ENCODE peak calls at places on chromosomes 11 and 22, in seven cellular contexts. V is tibial artery, C is heart right ventricle, N is NCI-H524 treated with DMSO at 0.1 percent for 48 hours, Z is WTC11, X is gastrocnemius medialis, K is AG09319. B is an unnamed sample.

GRCh38 chr11:2515401-2516275 is 70.8 kb downstream of the KCNQ1 start:
- DNase-seq in N (no peak), V (peak), Z (peak), C (peak), K (no peak), X (peak), B (peak)

GRCh38 chr11:46305295-46305694 is 27.8 kb downstream of the CREB3L1 start:
- DNase-seq in Z (no peak), C (no peak), K (no peak), X (no peak), V (no peak), N (no peak), B (no peak)

GRCh38 chr22:47032091-47032943 is 269.9 kb downstream of the TBC1D22A start:
- DNase-seq in Z (peak), N (no peak), K (no peak), X (no peak), V (no peak), C (no peak), B (no peak)

GRCh38 chr11:75259711-75260110 is 19.1 kb downstream of the TPBGL start:
- DNase-seq in K (no peak), Z (no peak), V (peak), C (no peak), X (no peak), N (no peak), B (peak)

GRCh38 chr11:114296190-114296978 is at the start of gene NNMT:
- DNase-seq in V (peak), X (peak), N (no peak), K (peak), Z (no peak), C (peak), B (peak)

GRCh38 chr11:131025020-131025419 is 108.7 kb upstream of the SNX19 start:
- DNase-seq in K (no peak), C (no peak), V (no peak), N (no peak), Z (peak), X (no peak), B (no peak)

GRCh38 chr11:114479331-114479730 is 40.1 kb downstream of the REXO2 start:
- DNase-seq in V (no peak), K (no peak), X (no peak), N (no peak), C (no peak), Z (no peak), B (no peak)

GRCh38 chr11:92880391-92880790 is 89.1 kb upstream of the MTNR1B start:
- DNase-seq in N (no peak), C (no peak), Z (no peak), K (no peak), V (no peak), X (no peak), B (no peak)

GRCh38 chr11:126115820-126116319 is 53.2 kb upstream of the CDON start:
- DNase-seq in N (no peak), K (peak), Z (no peak), C (peak), X (peak), V (peak), B (peak)

GRCh38 chr11:106446961-106447360 is 369.5 kb downstream of the AASDHPPT start:
- DNase-seq in K (no peak), X (no peak), Z (no peak), C (no peak), N (no peak), V (no peak), B (no peak)

GRCh38 chr22:32473388-32473952 is 1.1 kb upstream of the FBXO7 start:
- DNase-seq in C (no peak), K (peak), V (no peak), N (peak), Z (no peak), X (no peak), B (no peak)

GRCh38 chr11:74948898-74949747 is at the start of the genes SPCS2 and XRRA1:
- DNase-seq in K (peak), Z (peak), X (peak), V (peak), C (peak), N (peak), B (peak)

GRCh38 chr22:49303781-49304461 is 523.8 kb downstream of the BRD1 start:
- DNase-seq in C (no peak), N (no peak), V (peak), Z (no peak), K (no peak), X (no peak), B (peak)

GRCh38 chr11:64181506-64182411 is 4.2 kb upstream of the STIP1 start:
- DNase-seq in C (peak), V (peak), N (no peak), X (peak), Z (peak), K (peak), B (peak)

GRCh38 chr11:126624491-126624890 is 269.0 kb downstream of the ST3GAL4 start:
- DNase-seq in Z (no peak), N (no peak), V (no peak), C (no peak), X (no peak), K (no peak), B (no peak)

GRCh38 chr22:22704156-22704946 is 59.9 kb downstream of the GGTLC2 start:
- DNase-seq in X (no peak), N (no peak), V (no peak), C (no peak), K (no peak), Z (no peak), B (no peak)

GRCh38 chr11:122202951-122203456 is 87.0 kb upstream of the BLID start:
- DNase-seq in N (no peak), X (peak), V (peak), K (peak), Z (peak), C (peak), B (peak)

GRCh38 chr11:12787847-12788246 is 113.6 kb downstream of the TEAD1 start:
- DNase-seq in V (no peak), N (no peak), X (no peak), K (no peak), Z (no peak), C (no peak), B (no peak)

GRCh38 chr22:30424471-30425326 is 869 bp upstream of the MTFP1 start:
- DNase-seq in N (no peak), V (no peak), K (no peak), Z (no peak), C (no peak), X (no peak), B (no peak)

GRCh38 chr11:94722735-94723134 is 45.4 kb upstream of the AMOTL1 start:
- DNase-seq in Z (no peak), K (no peak), X (no peak), N (no peak), C (no peak), V (no peak), B (no peak)

GRCh38 chr11:113184498-113184897 is 129.9 kb upstream of the TTC12 start:
- DNase-seq in C (no peak), K (peak), N (no peak), Z (no peak), V (no peak), X (no peak), B (no peak)

GRCh38 chr22:24812950-24813349 is 6.9 kb downstream of the SGSM1 start:
- DNase-seq in X (no peak), V (no peak), Z (no peak), N (no peak), K (no peak), C (no peak), B (no peak)

GRCh38 chr22:46066691-46067090 is 83.6 kb upstream of the PPARA start:
- DNase-seq in V (peak), K (no peak), X (peak), C (peak), N (no peak), Z (no peak), B (peak)

B was measured in lower leg skin.